ENCODE peak calls at places on chromosomes 6 and 20, in eight cellular contexts. One of them, this sample, is unnamed.

GRCh38 chr20:25223179-25223661 is 24.7 kb upstream of the PYGB start:
- DNase-seq in body of pancreas: no peak
- DNase-seq in uterus: no peak
- DNase-seq in gastrocnemius medialis: no peak
- DNase-seq in GM23248: peak; percentile 95
- DNase-seq in bronchial epithelial cell: peak; percentile 99
- DNase-seq in fibroblast of lung: peak; percentile 97
- DNase-seq in lower lobe of right lung: no peak
- DNase-seq in this sample: peak; percentile 99

GRCh38 chr6:39792501-39793450 is 600 bp downstream of the DAAM2 start:
- DNase-seq in body of pancreas: peak; percentile 32
- DNase-seq in uterus: peak; percentile 30
- DNase-seq in gastrocnemius medialis: no peak
- DNase-seq in GM23248: peak; percentile 27
- DNase-seq in bronchial epithelial cell: no peak
- DNase-seq in fibroblast of lung: no peak
- DNase-seq in lower lobe of right lung: no peak
- DNase-seq in this sample: no peak

GRCh38 chr6:3651698-3652229 is 99.7 kb downstream of the PXDC1 start:
- DNase-seq in body of pancreas: no peak
- DNase-seq in uterus: no peak
- DNase-seq in gastrocnemius medialis: no peak
- DNase-seq in GM23248: no peak
- DNase-seq in bronchial epithelial cell: no peak
- DNase-seq in fibroblast of lung: no peak
- DNase-seq in lower lobe of right lung: no peak
- DNase-seq in this sample: no peak

GRCh38 chr6:137738197-137738596 is 128.9 kb upstream of the TNFAIP3 start:
- DNase-seq in body of pancreas: no peak
- DNase-seq in uterus: no peak
- DNase-seq in gastrocnemius medialis: no peak
- DNase-seq in GM23248: peak; percentile 86
- DNase-seq in bronchial epithelial cell: peak; percentile 68
- DNase-seq in fibroblast of lung: peak; percentile 89
- DNase-seq in lower lobe of right lung: no peak
- DNase-seq in this sample: peak; percentile 79

GRCh38 chr6:3484946-3485345 is 28.1 kb upstream of the SLC22A23 start:
- DNase-seq in body of pancreas: no peak
- DNase-seq in uterus: no peak
- DNase-seq in gastrocnemius medialis: no peak
- DNase-seq in GM23248: no peak
- DNase-seq in bronchial epithelial cell: no peak
- DNase-seq in fibroblast of lung: no peak
- DNase-seq in lower lobe of right lung: no peak
- DNase-seq in this sample: no peak

GRCh38 chr6:30131947-30132497 is 3.9 kb upstream of the TRIM40 start:
- DNase-seq in body of pancreas: no peak
- DNase-seq in uterus: no peak
- DNase-seq in gastrocnemius medialis: no peak
- DNase-seq in GM23248: no peak
- DNase-seq in bronchial epithelial cell: no peak
- DNase-seq in fibroblast of lung: no peak
- DNase-seq in lower lobe of right lung: no peak
- DNase-seq in this sample: no peak

GRCh38 chr6:38387994-38388393 is 251.7 kb downstream of the BTBD9 start:
- DNase-seq in body of pancreas: no peak
- DNase-seq in uterus: no peak
- DNase-seq in gastrocnemius medialis: no peak
- DNase-seq in GM23248: peak; percentile 79
- DNase-seq in bronchial epithelial cell: no peak
- DNase-seq in fibroblast of lung: peak; percentile 57
- DNase-seq in lower lobe of right lung: no peak
- DNase-seq in this sample: no peak

GRCh38 chr6:170049641-170050491 is 241.0 kb downstream of the DLL1 start:
- DNase-seq in body of pancreas: peak; percentile 58
- DNase-seq in uterus: peak; percentile 94
- DNase-seq in gastrocnemius medialis: peak; percentile 92
- DNase-seq in GM23248: peak; percentile 90
- DNase-seq in bronchial epithelial cell: peak; percentile 57
- DNase-seq in fibroblast of lung: no peak
- DNase-seq in lower lobe of right lung: peak; percentile 66
- DNase-seq in this sample: peak; percentile 8

GRCh38 chr6:157061770-157062594 is 261.3 kb downstream of the TMEM242 start:
- DNase-seq in body of pancreas: no peak
- DNase-seq in uterus: no peak
- DNase-seq in gastrocnemius medialis: no peak
- DNase-seq in GM23248: no peak
- DNase-seq in bronchial epithelial cell: no peak
- DNase-seq in fibroblast of lung: no peak
- DNase-seq in lower lobe of right lung: no peak
- DNase-seq in this sample: no peak

GRCh38 chr6:157143171-157143884 is 180.0 kb downstream of the TMEM242 start:
- DNase-seq in body of pancreas: no peak
- DNase-seq in uterus: no peak
- DNase-seq in gastrocnemius medialis: no peak
- DNase-seq in GM23248: peak; percentile 87
- DNase-seq in bronchial epithelial cell: no peak
- DNase-seq in fibroblast of lung: peak; percentile 96
- DNase-seq in lower lobe of right lung: no peak
- DNase-seq in this sample: no peak

GRCh38 chr6:134240664-134241431 is 77.1 kb downstream of the SGK1 start:
- DNase-seq in body of pancreas: peak; percentile 51
- DNase-seq in uterus: no peak
- DNase-seq in gastrocnemius medialis: peak; percentile 47
- DNase-seq in GM23248: no peak
- DNase-seq in bronchial epithelial cell: peak; percentile 85
- DNase-seq in fibroblast of lung: no peak
- DNase-seq in lower lobe of right lung: peak; percentile 88
- DNase-seq in this sample: peak; percentile 75

GRCh38 chr20:57398231-57398821 is 7.1 kb downstream of the RBM38 start:
- DNase-seq in body of pancreas: peak; percentile 67
- DNase-seq in uterus: peak; percentile 60
- DNase-seq in gastrocnemius medialis: peak; percentile 92
- DNase-seq in GM23248: no peak
- DNase-seq in bronchial epithelial cell: no peak
- DNase-seq in fibroblast of lung: no peak
- DNase-seq in lower lobe of right lung: peak; percentile 68
- DNase-seq in this sample: no peak

GRCh38 chr20:18055261-18055660 is 2.5 kb downstream of the OVOL2 start:
- DNase-seq in body of pancreas: no peak
- DNase-seq in uterus: no peak
- DNase-seq in gastrocnemius medialis: no peak
- DNase-seq in GM23248: no peak
- DNase-seq in bronchial epithelial cell: no peak
- DNase-seq in fibroblast of lung: no peak
- DNase-seq in lower lobe of right lung: no peak
- DNase-seq in this sample: no peak
- H3K27me3 ChIP-seq in body of pancreas: no peaks in the 10 kb centered on the region
- H3K27me3 ChIP-seq in uterus: no peaks in the 10 kb centered on the region
- H3K27me3 ChIP-seq in gastrocnemius medialis: peaks cover 51% of the 10 kb centered on the region
- H3K27me3 ChIP-seq in GM23248: peaks cover 79% of the 10 kb centered on the region
- H3K27me3 ChIP-seq in bronchial epithelial cell: no peaks in the 10 kb centered on the region
- H3K27me3 ChIP-seq in fibroblast of lung: peaks cover 58% of the 10 kb centered on the region
- H3K27me3 ChIP-seq in lower lobe of right lung: peaks cover 68% of the 10 kb centered on the region
- H3K27me3 ChIP-seq in this sample: no peaks in the 10 kb centered on the region

GRCh38 chr6:88641178-88641903 is 322.1 kb downstream of the RNGTT start:
- DNase-seq in body of pancreas: no peak
- DNase-seq in uterus: no peak
- DNase-seq in gastrocnemius medialis: no peak
- DNase-seq in GM23248: peak; percentile 3
- DNase-seq in bronchial epithelial cell: no peak
- DNase-seq in fibroblast of lung: peak; percentile 31
- DNase-seq in lower lobe of right lung: no peak
- DNase-seq in this sample: no peak
- H3K27me3 ChIP-seq in body of pancreas: no peaks in the 10 kb centered on the region
- H3K27me3 ChIP-seq in uterus: no peaks in the 10 kb centered on the region
- H3K27me3 ChIP-seq in gastrocnemius medialis: no peaks in the 10 kb centered on the region
- H3K27me3 ChIP-seq in GM23248: no peaks in the 10 kb centered on the region
- H3K27me3 ChIP-seq in bronchial epithelial cell: no peaks in the 10 kb centered on the region
- H3K27me3 ChIP-seq in fibroblast of lung: no peaks in the 10 kb centered on the region
- H3K27me3 ChIP-seq in lower lobe of right lung: no peaks in the 10 kb centered on the region
- H3K27me3 ChIP-seq in this sample: no peaks in the 10 kb centered on the region

GRCh38 chr20:20205862-20206236 is 153.5 kb downstream of the CFAP61 start:
- DNase-seq in body of pancreas: no peak
- DNase-seq in uterus: no peak
- DNase-seq in gastrocnemius medialis: peak; percentile 37
- DNase-seq in GM23248: no peak
- DNase-seq in bronchial epithelial cell: no peak
- DNase-seq in fibroblast of lung: no peak
- DNase-seq in lower lobe of right lung: no peak
- DNase-seq in this sample: no peak

GRCh38 chr20:20203784-20204183 is 151.5 kb downstream of the CFAP61 start:
- DNase-seq in body of pancreas: no peak
- DNase-seq in uterus: no peak
- DNase-seq in gastrocnemius medialis: no peak
- DNase-seq in GM23248: no peak
- DNase-seq in bronchial epithelial cell: no peak
- DNase-seq in fibroblast of lung: no peak
- DNase-seq in lower lobe of right lung: no peak
- DNase-seq in this sample: no peak

GRCh38 chr20:20206788-20207187 is 154.5 kb downstream of the CFAP61 start:
- DNase-seq in body of pancreas: no peak
- DNase-seq in uterus: no peak
- DNase-seq in gastrocnemius medialis: no peak
- DNase-seq in GM23248: no peak
- DNase-seq in bronchial epithelial cell: no peak
- DNase-seq in fibroblast of lung: no peak
- DNase-seq in lower lobe of right lung: no peak
- DNase-seq in this sample: no peak

GRCh38 chr20:20204326-20204725 is 152.0 kb downstream of the CFAP61 start:
- DNase-seq in body of pancreas: no peak
- DNase-seq in uterus: no peak
- DNase-seq in gastrocnemius medialis: no peak
- DNase-seq in GM23248: no peak
- DNase-seq in bronchial epithelial cell: no peak
- DNase-seq in fibroblast of lung: no peak
- DNase-seq in lower lobe of right lung: no peak
- DNase-seq in this sample: no peak

GRCh38 chr20:20205141-20205861 is 153.0 kb downstream of the CFAP61 start:
- DNase-seq in body of pancreas: no peak
- DNase-seq in uterus: no peak
- DNase-seq in gastrocnemius medialis: peak; percentile 32
- DNase-seq in GM23248: no peak
- DNase-seq in bronchial epithelial cell: no peak
- DNase-seq in fibroblast of lung: no peak
- DNase-seq in lower lobe of right lung: no peak
- DNase-seq in this sample: no peak
- H3K27me3 ChIP-seq in body of pancreas: no peaks in the 10 kb centered on the region
- H3K27me3 ChIP-seq in uterus: no peaks in the 10 kb centered on the region
- H3K27me3 ChIP-seq in gastrocnemius medialis: no peaks in the 10 kb centered on the region
- H3K27me3 ChIP-seq in GM23248: peaks cover 11% of the 10 kb centered on the region
- H3K27me3 ChIP-seq in bronchial epithelial cell: no peaks in the 10 kb centered on the region
- H3K27me3 ChIP-seq in fibroblast of lung: peaks cover 2% of the 10 kb centered on the region
- H3K27me3 ChIP-seq in lower lobe of right lung: peaks cover 1% of the 10 kb centered on the region
- H3K27me3 ChIP-seq in this sample: no peaks in the 10 kb centered on the region

DNA sequence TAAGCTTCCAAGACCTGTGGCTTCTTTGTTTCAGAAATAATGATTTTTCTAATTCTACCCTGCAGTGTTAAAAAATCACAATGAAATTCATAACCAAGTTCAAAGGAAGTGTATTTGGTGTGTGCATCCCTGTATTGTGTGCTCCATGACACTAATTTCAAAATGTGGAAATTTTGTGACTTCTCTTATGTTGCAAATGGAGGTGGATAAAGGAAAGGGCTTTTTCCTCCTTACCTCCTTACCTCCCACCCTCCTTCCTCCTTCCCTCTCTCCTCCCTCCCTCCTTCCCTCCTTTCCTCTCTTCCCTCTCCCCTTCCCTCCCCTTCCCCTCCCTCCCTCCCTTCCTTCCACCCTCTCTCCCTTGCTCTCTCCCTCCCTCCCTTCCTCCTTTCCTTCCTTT is 10.5 kb downstream of the CDH4 start:
- DNase-seq in body of pancreas: no peak
- DNase-seq in uterus: no peak
- DNase-seq in gastrocnemius medialis: no peak
- DNase-seq in GM23248: no peak
- DNase-seq in bronchial epithelial cell: no peak
- DNase-seq in fibroblast of lung: no peak
- DNase-seq in lower lobe of right lung: no peak
- DNase-seq in this sample: no peak
- H3K27me3 ChIP-seq in body of pancreas: no peaks in the 10 kb centered on the region
- H3K27me3 ChIP-seq in uterus: no peaks in the 10 kb centered on the region
- H3K27me3 ChIP-seq in gastrocnemius medialis: no peaks in the 10 kb centered on the region
- H3K27me3 ChIP-seq in GM23248: no peaks in the 10 kb centered on the region
- H3K27me3 ChIP-seq in bronchial epithelial cell: no peaks in the 10 kb centered on the region
- H3K27me3 ChIP-seq in fibroblast of lung: no peaks in the 10 kb centered on the region
- H3K27me3 ChIP-seq in lower lobe of right lung: no peaks in the 10 kb centered on the region
- H3K27me3 ChIP-seq in this sample: no peaks in the 10 kb centered on the region

GRCh38 chr6:115219645-115220044 is 841.0 kb downstream of the FRK start:
- DNase-seq in body of pancreas: no peak
- DNase-seq in uterus: no peak
- DNase-seq in gastrocnemius medialis: no peak
- DNase-seq in GM23248: no peak
- DNase-seq in bronchial epithelial cell: no peak
- DNase-seq in fibroblast of lung: no peak
- DNase-seq in lower lobe of right lung: no peak
- DNase-seq in this sample: no peak
- H3K27me3 ChIP-seq in body of pancreas: no peaks in the 10 kb centered on the region
- H3K27me3 ChIP-seq in uterus: no peaks in the 10 kb centered on the region
- H3K27me3 ChIP-seq in gastrocnemius medialis: no peaks in the 10 kb centered on the region
- H3K27me3 ChIP-seq in GM23248: no peaks in the 10 kb centered on the region
- H3K27me3 ChIP-seq in bronchial epithelial cell: no peaks in the 10 kb centered on the region
- H3K27me3 ChIP-seq in fibroblast of lung: no peaks in the 10 kb centered on the region
- H3K27me3 ChIP-seq in lower lobe of right lung: no peaks in the 10 kb centered on the region
- H3K27me3 ChIP-seq in this sample: no peaks in the 10 kb centered on the region